ENCODE peak calls at places on chromosome 6, in ten cellular contexts. One of them, this sample, is unnamed.

GRCh38 chr6:158559895-158560786 is at the start of gene TMEM181:
- DNase-seq in naive thymus-derived CD4-positive, alpha-beta T cell: peak; percentile 86
- DNase-seq in body of pancreas: peak; percentile 85
- DNase-seq in uterus: peak; percentile 70
- DNase-seq in BJ: no peak
- DNase-seq in psoas muscle: peak; percentile 93
- DNase-seq in GM12878: peak; percentile 32
- DNase-seq in left ventricle myocardium inferior: peak; percentile 89
- DNase-seq in tibial artery: peak; percentile 90
- DNase-seq in suprapubic skin: peak; percentile 87
- DNase-seq in this sample: peak; percentile 92

GRCh38 chr6:493840-494239 is 102.3 kb downstream of the IRF4 start:
- DNase-seq in psoas muscle: no peak
- DNase-seq in naive thymus-derived CD4-positive, alpha-beta T cell: no peak
- DNase-seq in uterus: no peak
- DNase-seq in left ventricle myocardium inferior: no peak
- DNase-seq in GM12878: no peak
- DNase-seq in suprapubic skin: no peak
- DNase-seq in body of pancreas: no peak
- DNase-seq in BJ: no peak
- DNase-seq in tibial artery: no peak
- DNase-seq in this sample: no peak

GRCh38 chr6:50541941-50542340 is 171.4 kb upstream of the TFAP2D start:
- DNase-seq in psoas muscle: no peak
- DNase-seq in body of pancreas: no peak
- DNase-seq in uterus: no peak
- DNase-seq in tibial artery: no peak
- DNase-seq in left ventricle myocardium inferior: no peak
- DNase-seq in naive thymus-derived CD4-positive, alpha-beta T cell: no peak
- DNase-seq in BJ: no peak
- DNase-seq in suprapubic skin: no peak
- DNase-seq in GM12878: no peak
- DNase-seq in this sample: no peak

GRCh38 chr6:1554241-1554880 is 55.4 kb upstream of the FOXC1 start:
- DNase-seq in left ventricle myocardium inferior: no peak
- DNase-seq in body of pancreas: no peak
- DNase-seq in tibial artery: no peak
- DNase-seq in naive thymus-derived CD4-positive, alpha-beta T cell: no peak
- DNase-seq in uterus: no peak
- DNase-seq in suprapubic skin: no peak
- DNase-seq in psoas muscle: no peak
- DNase-seq in GM12878: peak; percentile 57
- DNase-seq in BJ: no peak
- DNase-seq in this sample: no peak

GRCh38 chr6:37381579-37381978 is 27.8 kb downstream of the RNF8 start:
- DNase-seq in body of pancreas: peak; percentile 38
- DNase-seq in suprapubic skin: no peak
- DNase-seq in BJ: peak; percentile 4
- DNase-seq in tibial artery: no peak
- DNase-seq in GM12878: peak; percentile 32
- DNase-seq in left ventricle myocardium inferior: no peak
- DNase-seq in uterus: no peak
- DNase-seq in naive thymus-derived CD4-positive, alpha-beta T cell: peak; percentile 42
- DNase-seq in psoas muscle: no peak
- DNase-seq in this sample: peak; percentile 39

GRCh38 chr6:52065621-52066020 is 21.8 kb downstream of the PKHD1 start:
- DNase-seq in body of pancreas: no peak
- DNase-seq in GM12878: no peak
- DNase-seq in BJ: no peak
- DNase-seq in suprapubic skin: no peak
- DNase-seq in left ventricle myocardium inferior: no peak
- DNase-seq in naive thymus-derived CD4-positive, alpha-beta T cell: no peak
- DNase-seq in tibial artery: no peak
- DNase-seq in uterus: no peak
- DNase-seq in psoas muscle: no peak
- DNase-seq in this sample: no peak

GRCh38 chr6:143187173-143187908 is 126.7 kb downstream of the AIG1 start:
- DNase-seq in naive thymus-derived CD4-positive, alpha-beta T cell: no peak
- DNase-seq in tibial artery: no peak
- DNase-seq in left ventricle myocardium inferior: no peak
- DNase-seq in BJ: peak; percentile 73
- DNase-seq in body of pancreas: no peak
- DNase-seq in GM12878: no peak
- DNase-seq in suprapubic skin: no peak
- DNase-seq in uterus: no peak
- DNase-seq in psoas muscle: no peak
- DNase-seq in this sample: no peak

GRCh38 chr6:108592371-108593337 is 31.9 kb downstream of the FOXO3 start:
- DNase-seq in GM12878: peak; percentile 76
- DNase-seq in tibial artery: no peak
- DNase-seq in uterus: peak; percentile 64
- DNase-seq in left ventricle myocardium inferior: no peak
- DNase-seq in naive thymus-derived CD4-positive, alpha-beta T cell: peak; percentile 37
- DNase-seq in suprapubic skin: peak; percentile 79
- DNase-seq in body of pancreas: no peak
- DNase-seq in BJ: peak; percentile 81
- DNase-seq in psoas muscle: peak; percentile 84
- DNase-seq in this sample: peak; percentile 37

GRCh38 chr6:137202078-137202477 is 17.1 kb downstream of the IFNGR1 start:
- DNase-seq in tibial artery: no peak
- DNase-seq in uterus: no peak
- DNase-seq in GM12878: no peak
- DNase-seq in BJ: no peak
- DNase-seq in left ventricle myocardium inferior: no peak
- DNase-seq in suprapubic skin: no peak
- DNase-seq in body of pancreas: no peak
- DNase-seq in psoas muscle: no peak
- DNase-seq in naive thymus-derived CD4-positive, alpha-beta T cell: no peak
- DNase-seq in this sample: no peak

GRCh38 chr6:3195377-3195694 is 32.1 kb downstream of the TUBB2B start:
- DNase-seq in uterus: no peak
- DNase-seq in GM12878: no peak
- DNase-seq in BJ: no peak
- DNase-seq in naive thymus-derived CD4-positive, alpha-beta T cell: no peak
- DNase-seq in body of pancreas: no peak
- DNase-seq in left ventricle myocardium inferior: no peak
- DNase-seq in tibial artery: no peak
- DNase-seq in psoas muscle: no peak
- DNase-seq in suprapubic skin: no peak
- DNase-seq in this sample: no peak

GRCh38 chr6:17289491-17290106 is 8.4 kb downstream of the RBM24 start:
- DNase-seq in body of pancreas: peak; percentile 30
- DNase-seq in uterus: peak; percentile 80
- DNase-seq in suprapubic skin: no peak
- DNase-seq in tibial artery: peak; percentile 95
- DNase-seq in GM12878: no peak
- DNase-seq in naive thymus-derived CD4-positive, alpha-beta T cell: no peak
- DNase-seq in BJ: no peak
- DNase-seq in psoas muscle: peak; percentile 92
- DNase-seq in left ventricle myocardium inferior: peak; percentile 78
- DNase-seq in this sample: no peak

GRCh38 chr6:84597238-84597875 is 167.0 kb downstream of the TBX18 start:
- DNase-seq in psoas muscle: no peak
- DNase-seq in GM12878: no peak
- DNase-seq in tibial artery: no peak
- DNase-seq in body of pancreas: no peak
- DNase-seq in left ventricle myocardium inferior: no peak
- DNase-seq in suprapubic skin: no peak
- DNase-seq in uterus: no peak
- DNase-seq in BJ: no peak
- DNase-seq in naive thymus-derived CD4-positive, alpha-beta T cell: no peak
- DNase-seq in this sample: no peak

GRCh38 chr6:11711644-11711993 is 67.0 kb downstream of the ADTRP start:
- DNase-seq in naive thymus-derived CD4-positive, alpha-beta T cell: peak; percentile 45
- DNase-seq in BJ: no peak
- DNase-seq in GM12878: peak; percentile 67
- DNase-seq in uterus: no peak
- DNase-seq in tibial artery: no peak
- DNase-seq in psoas muscle: no peak
- DNase-seq in body of pancreas: no peak
- DNase-seq in suprapubic skin: no peak
- DNase-seq in left ventricle myocardium inferior: no peak
- DNase-seq in this sample: peak; percentile 75

GRCh38 chr6:11711994-11712698 is 66.5 kb downstream of the ADTRP start:
- DNase-seq in naive thymus-derived CD4-positive, alpha-beta T cell: no peak
- DNase-seq in left ventricle myocardium inferior: no peak
- DNase-seq in psoas muscle: no peak
- DNase-seq in uterus: no peak
- DNase-seq in suprapubic skin: no peak
- DNase-seq in tibial artery: no peak
- DNase-seq in GM12878: no peak
- DNase-seq in BJ: no peak
- DNase-seq in body of pancreas: no peak
- DNase-seq in this sample: peak; percentile 40

GRCh38 chr6:11710221-11710836 is 68.3 kb downstream of the ADTRP start:
- DNase-seq in tibial artery: no peak
- DNase-seq in body of pancreas: no peak
- DNase-seq in BJ: no peak
- DNase-seq in left ventricle myocardium inferior: no peak
- DNase-seq in naive thymus-derived CD4-positive, alpha-beta T cell: peak; percentile 69
- DNase-seq in GM12878: no peak
- DNase-seq in psoas muscle: no peak
- DNase-seq in suprapubic skin: no peak
- DNase-seq in uterus: no peak
- DNase-seq in this sample: no peak

GRCh38 chr6:11712760-11713159 is 65.8 kb downstream of the ADTRP start:
- DNase-seq in naive thymus-derived CD4-positive, alpha-beta T cell: no peak
- DNase-seq in suprapubic skin: no peak
- DNase-seq in body of pancreas: no peak
- DNase-seq in GM12878: no peak
- DNase-seq in psoas muscle: peak; percentile 57
- DNase-seq in BJ: no peak
- DNase-seq in uterus: peak; percentile 17
- DNase-seq in tibial artery: peak; percentile 73
- DNase-seq in left ventricle myocardium inferior: no peak
- DNase-seq in this sample: peak; percentile 55

GRCh38 chr6:11710968-11711643 is 67.5 kb downstream of the ADTRP start:
- DNase-seq in body of pancreas: no peak
- DNase-seq in left ventricle myocardium inferior: no peak
- DNase-seq in naive thymus-derived CD4-positive, alpha-beta T cell: no peak
- DNase-seq in uterus: no peak
- DNase-seq in psoas muscle: no peak
- DNase-seq in BJ: no peak
- DNase-seq in tibial artery: no peak
- DNase-seq in suprapubic skin: no peak
- DNase-seq in GM12878: no peak
- DNase-seq in this sample: no peak
- H3K4me3 ChIP-seq in body of pancreas: no peak overlapping the region
- H3K4me3 ChIP-seq in left ventricle myocardium inferior: no peak overlapping the region
- H3K4me3 ChIP-seq in naive thymus-derived CD4-positive, alpha-beta T cell: peak overlapping the region; percentile 13
- H3K4me3 ChIP-seq in uterus: no peak overlapping the region
- H3K4me3 ChIP-seq in psoas muscle: peak overlapping the region; percentile 3
- H3K4me3 ChIP-seq in BJ: no peak overlapping the region
- H3K4me3 ChIP-seq in tibial artery: no peak overlapping the region
- H3K4me3 ChIP-seq in suprapubic skin: peak overlapping the region; percentile 7
- H3K4me3 ChIP-seq in GM12878: peak overlapping the region; percentile 17
- H3K4me3 ChIP-seq in this sample: peak overlapping the region; percentile 8

DNA sequence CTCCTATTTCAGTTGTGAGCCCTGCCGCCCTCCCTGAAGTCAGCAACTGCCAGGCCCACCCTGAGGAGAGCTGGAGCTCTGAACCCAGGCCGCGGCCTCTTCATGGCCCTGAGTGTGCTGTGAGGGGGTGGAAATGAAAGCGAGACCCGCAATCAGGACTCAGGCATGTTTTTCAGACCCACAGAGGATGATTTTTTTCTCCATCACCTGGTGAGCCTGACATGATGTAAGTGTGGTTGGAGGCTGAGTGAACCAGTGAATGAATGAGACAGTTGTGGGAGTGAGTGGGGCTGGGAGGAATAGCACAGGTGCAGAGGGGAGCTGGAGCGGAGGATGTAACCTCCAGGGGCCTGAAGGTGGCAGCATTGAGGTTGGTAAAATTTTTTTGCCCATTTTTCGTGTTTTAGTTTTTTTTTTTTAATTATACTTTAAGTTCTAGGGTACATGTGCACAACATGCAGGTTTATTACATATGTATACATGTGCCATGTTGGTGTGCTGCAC is 18.3 kb downstream of the RAET1L start:
- DNase-seq in left ventricle myocardium inferior: no peak
- DNase-seq in body of pancreas: no peak
- DNase-seq in psoas muscle: no peak
- DNase-seq in GM12878: no peak
- DNase-seq in BJ: no peak
- DNase-seq in suprapubic skin: no peak
- DNase-seq in tibial artery: peak; percentile 51
- DNase-seq in naive thymus-derived CD4-positive, alpha-beta T cell: peak; percentile 41
- DNase-seq in uterus: no peak
- DNase-seq in this sample: peak; percentile 35
- H3K27me3 ChIP-seq in left ventricle myocardium inferior: peaks cover 87% of the 10 kb centered on the region
- H3K27me3 ChIP-seq in body of pancreas: no peaks in the 10 kb centered on the region
- H3K27me3 ChIP-seq in psoas muscle: peaks cover 54% of the 10 kb centered on the region
- H3K27me3 ChIP-seq in GM12878: peaks cover 1% of the 10 kb centered on the region
- H3K27me3 ChIP-seq in BJ: peaks cover 16% of the 10 kb centered on the region
- H3K27me3 ChIP-seq in suprapubic skin: peaks cover 88% of the 10 kb centered on the region
- H3K27me3 ChIP-seq in tibial artery: peaks cover 78% of the 10 kb centered on the region
- H3K27me3 ChIP-seq in naive thymus-derived CD4-positive, alpha-beta T cell: peaks cover 5% of the 10 kb centered on the region
- H3K27me3 ChIP-seq in uterus: no peaks in the 10 kb centered on the region
- H3K27me3 ChIP-seq in this sample: no peaks in the 10 kb centered on the region

GRCh38 chr6:4607026-4607704 is 169.0 kb upstream of the CDYL start:
- DNase-seq in left ventricle myocardium inferior: no peak
- DNase-seq in uterus: peak; percentile 63
- DNase-seq in body of pancreas: peak; percentile 17
- DNase-seq in GM12878: no peak
- DNase-seq in tibial artery: peak; percentile 73
- DNase-seq in psoas muscle: peak; percentile 57
- DNase-seq in BJ: peak; percentile 39
- DNase-seq in naive thymus-derived CD4-positive, alpha-beta T cell: no peak
- DNase-seq in suprapubic skin: no peak
- DNase-seq in this sample: no peak
- H3K36me3 ChIP-seq in left ventricle myocardium inferior: no peaks in the 10 kb centered on the region
- H3K36me3 ChIP-seq in uterus: no peaks in the 10 kb centered on the region
- H3K36me3 ChIP-seq in body of pancreas: no peaks in the 10 kb centered on the region
- H3K36me3 ChIP-seq in GM12878: no peaks in the 10 kb centered on the region
- H3K36me3 ChIP-seq in tibial artery: no peaks in the 10 kb centered on the region
- H3K36me3 ChIP-seq in psoas muscle: no peaks in the 10 kb centered on the region
- H3K36me3 ChIP-seq in BJ: no peaks in the 10 kb centered on the region
- H3K36me3 ChIP-seq in naive thymus-derived CD4-positive, alpha-beta T cell: no peaks in the 10 kb centered on the region
- H3K36me3 ChIP-seq in suprapubic skin: no peaks in the 10 kb centered on the region
- H3K36me3 ChIP-seq in this sample: no peaks in the 10 kb centered on the region

DNA sequence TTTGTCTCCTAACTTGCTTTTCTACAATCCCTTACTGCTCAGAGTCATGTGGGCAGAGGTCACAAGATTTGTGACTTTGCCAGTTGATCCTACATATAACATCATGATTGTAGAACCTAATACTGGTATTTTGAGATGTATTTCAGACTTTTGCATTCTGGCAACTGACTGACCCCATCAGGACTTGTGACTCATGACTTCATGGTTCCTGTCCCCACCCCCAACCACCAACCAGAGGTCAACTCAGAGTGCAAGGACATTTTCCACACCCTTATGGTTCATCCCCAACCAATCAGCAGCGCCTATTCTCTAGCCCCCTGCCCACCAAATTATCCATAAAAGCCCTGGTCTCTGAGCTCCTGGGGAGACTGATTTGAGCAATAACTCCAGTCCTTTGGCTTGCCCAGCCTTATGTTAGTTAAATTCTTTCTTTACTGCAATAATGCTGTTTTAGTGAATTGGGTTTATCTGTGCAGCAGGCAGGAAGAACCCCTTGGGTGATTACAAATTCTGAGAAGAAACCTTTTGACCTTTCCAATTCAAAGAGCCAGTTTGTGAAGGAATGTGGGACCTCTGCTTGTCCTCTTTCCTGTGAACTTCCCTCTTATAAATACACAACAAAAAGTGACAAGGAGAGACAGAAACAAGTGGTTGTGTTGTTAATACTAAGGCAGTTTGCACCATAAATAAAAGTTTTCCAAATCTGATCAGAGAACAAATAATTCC is 588.7 kb downstream of the UTRN start:
- DNase-seq in uterus: no peak
- DNase-seq in BJ: no peak
- DNase-seq in tibial artery: no peak
- DNase-seq in suprapubic skin: no peak
- DNase-seq in left ventricle myocardium inferior: no peak
- DNase-seq in naive thymus-derived CD4-positive, alpha-beta T cell: no peak
- DNase-seq in body of pancreas: no peak
- DNase-seq in GM12878: no peak
- DNase-seq in psoas muscle: no peak
- DNase-seq in this sample: no peak
- H3K4me3 ChIP-seq in uterus: no peak overlapping the region
- H3K4me3 ChIP-seq in BJ: no peak overlapping the region
- H3K4me3 ChIP-seq in tibial artery: no peak overlapping the region
- H3K4me3 ChIP-seq in suprapubic skin: no peak overlapping the region
- H3K4me3 ChIP-seq in left ventricle myocardium inferior: no peak overlapping the region
- H3K4me3 ChIP-seq in naive thymus-derived CD4-positive, alpha-beta T cell: no peak overlapping the region
- H3K4me3 ChIP-seq in body of pancreas: no peak overlapping the region
- H3K4me3 ChIP-seq in GM12878: no peak overlapping the region
- H3K4me3 ChIP-seq in psoas muscle: no peak overlapping the region
- H3K4me3 ChIP-seq in this sample: no peak overlapping the region

This sample was measured in GM06990.